ENCODE peak calls at places on chromosome 17, in six cellular contexts. G is hepatocyte; Y is pancreas; S is AG09309; D is left lung; P is CD8-positive, alpha-beta T cell. I is an unnamed sample.

GRCh38 chr17:69437475-69437874 is 23.0 kb downstream of the MAP2K6 start:
- DNase-seq in D (no peak), S (no peak), Y (no peak), P (no peak), G (no peak), I (no peak)

GRCh38 chr17:55272711-55273578 is 8.2 kb downstream of the HLF start:
- DNase-seq in P (no peak), G (no peak), D (no peak), S (no peak), Y (no peak), I (no peak)

GRCh38 chr17:7179317-7180254 is at the start of gene ASGR1:
- DNase-seq in G (peak), P (no peak), S (no peak), D (no peak), Y (peak), I (no peak)

GRCh38 chr17:74432484-74433391 is 850 bp downstream of the GPRC5C start:
- DNase-seq in D (no peak), G (peak), P (no peak), S (no peak), Y (no peak), I (no peak)

GRCh38 chr17:9907131-9907530 is 2.1 kb upstream of the RCVRN start:
- DNase-seq in D (no peak), G (no peak), P (no peak), S (no peak), Y (no peak), I (no peak)

GRCh38 chr17:50904522-50905459 is 38.6 kb upstream of the TOB1 start:
- DNase-seq in D (peak), G (peak), Y (peak), S (no peak), P (no peak), I (peak)

GRCh38 chr17:82902972-82903874 is 63.4 kb upstream of the ZNF750 start:
- DNase-seq in P (no peak), S (no peak), G (no peak), D (no peak), Y (no peak), I (no peak)

GRCh38 chr17:61729690-61730268 is 133.5 kb downstream of the BRIP1 start:
- DNase-seq in G (no peak), S (no peak), P (no peak), D (no peak), Y (no peak), I (no peak)

GRCh38 chr17:29376667-29377268 is 13.4 kb upstream of the TAOK1 start:
- DNase-seq in P (no peak), Y (no peak), S (peak), G (peak), D (peak), I (no peak)

GRCh38 chr17:19702231-19702641 is 14.1 kb downstream of the SLC47A2 start:
- DNase-seq in P (no peak), D (no peak), G (no peak), Y (no peak), S (no peak), I (no peak)

GRCh38 chr17:45732926-45733505 is 51.1 kb upstream of the CRHR1 start:
- DNase-seq in D (no peak), Y (no peak), S (no peak), P (no peak), G (no peak), I (no peak)

GRCh38 chr17:55852734-55853133 is 101.9 kb downstream of the PCTP start:
- DNase-seq in P (no peak), G (no peak), Y (no peak), D (no peak), S (no peak), I (no peak)

GRCh38 chr17:76386966-76387765 is 2.8 kb downstream of the SPHK1 start:
- DNase-seq in Y (no peak), G (no peak), P (no peak), D (no peak), S (no peak), I (no peak)

GRCh38 chr17:81601525-81602120 is 35.3 kb downstream of the NPLOC4 start:
- DNase-seq in Y (no peak), P (peak), G (peak), D (no peak), S (no peak), I (peak)

GRCh38 chr17:83078378-83079339 is 750 bp upstream of the METRNL start:
- DNase-seq in Y (peak), S (no peak), G (peak), D (no peak), P (no peak), I (peak)

GRCh38 chr17:35214631-35215273 is 20.6 kb upstream of the SLC35G3 start:
- DNase-seq in D (no peak), P (peak), Y (no peak), S (no peak), G (no peak), I (no peak)

GRCh38 chr17:49741009-49741691 is 22.8 kb downstream of the FAM117A start:
- DNase-seq in D (no peak), P (no peak), G (no peak), Y (no peak), S (no peak), I (no peak)

GRCh38 chr17:62064791-62065563 is at the start of gene MED13:
- DNase-seq in P (peak), S (no peak), G (peak), Y (peak), D (peak), I (peak)

GRCh38 chr17:44112284-44113280 is 10.9 kb downstream of the HDAC5 start:
- DNase-seq in Y (peak), G (no peak), P (no peak), D (no peak), S (no peak), I (no peak)

GRCh38 chr17:63659850-63660249 is 37.6 kb downstream of the MAP3K3 start:
- DNase-seq in Y (no peak), S (no peak), D (no peak), G (no peak), P (no peak), I (no peak)

GRCh38 chr17:20994779-20995149 is 48.0 kb downstream of the USP22 start:
- DNase-seq in Y (no peak), G (no peak), S (no peak), P (no peak), D (no peak), I (no peak)

GRCh38 chr17:74380086-74380958 is 13.0 kb downstream of the GPR142 start:
- DNase-seq in P (no peak), S (no peak), Y (no peak), D (peak), G (peak), I (peak)

GRCh38 chr17:45397796-45398195 is 34.9 kb downstream of the ARHGAP27 start:
- DNase-seq in S (no peak), Y (no peak), P (no peak), G (no peak), D (no peak), I (no peak)

GRCh38 chr17:66190738-66191606 is 961 bp downstream of the CEP112 start:
- DNase-seq in Y (no peak), G (peak), S (no peak), P (no peak), D (no peak), I (no peak)

GRCh38 chr17:7956208-7956965 is 24.4 kb downstream of the CNTROB start:
- DNase-seq in G (peak), Y (no peak), D (peak), P (no peak), S (no peak), I (no peak)

GRCh38 chr17:77824780-77825280 is 133.7 kb upstream of the TNRC6C start:
- DNase-seq in Y (no peak), D (no peak), S (no peak), G (no peak), P (no peak), I (no peak)

GRCh38 chr17:77248216-77249054 is 107.7 kb downstream of the SEC14L1 start:
- DNase-seq in D (no peak), G (no peak), S (no peak), Y (no peak), P (no peak), I (no peak)

GRCh38 chr17:78168906-78169793 is 769 bp downstream of the SYNGR2 start:
- DNase-seq in P (peak), Y (peak), D (peak), S (no peak), G (peak), I (peak)

GRCh38 chr17:32445075-32445427 is 741 bp downstream of the PSMD11 start:
- DNase-seq in Y (no peak), D (no peak), P (no peak), S (no peak), G (peak), I (peak)
- TF ChIP-seq CTCF in Y (no peak), D (no peak), P (no peak), S (peak), G (no peak), I (no peak)

GRCh38 chr17:5510776-5511175 is 24.4 kb downstream of the MIS12 start:
- DNase-seq in D (no peak), S (no peak), P (no peak), Y (no peak), G (no peak), I (no peak)

GRCh38 chr17:5516060-5516792 is 29.9 kb downstream of the MIS12 start:
- DNase-seq in S (peak), Y (no peak), G (peak), P (no peak), D (no peak), I (peak)

GRCh38 chr17:5509482-5509881 is 23.1 kb downstream of the MIS12 start:
- DNase-seq in S (no peak), P (no peak), Y (no peak), G (no peak), D (no peak), I (no peak)

GRCh38 chr17:5514976-5515375 is 28.6 kb downstream of the MIS12 start:
- DNase-seq in S (no peak), P (no peak), G (no peak), Y (no peak), D (no peak), I (no peak)

GRCh38 chr17:5513610-5514009 is 27.2 kb downstream of the MIS12 start:
- DNase-seq in P (no peak), Y (no peak), D (no peak), G (no peak), S (no peak), I (no peak)
- H3K4me3 ChIP-seq in P (peak), Y (no peak), D (no peak), G (no peak), S (no peak), I (no peak)

GRCh38 chr17:2592974-2593845 is at the start of gene PAFAH1B1:
- DNase-seq in P (peak), S (peak), G (peak), Y (peak), D (peak), I (peak)
- TF ChIP-seq CTCF in P (no peak), S (no peak), G (no peak), Y (no peak), D (no peak), I (peak)

GRCh38 chr17:40451420-40451819 is 8.2 kb downstream of the IGFBP4 start:
- DNase-seq in D (no peak), P (no peak), S (peak), G (peak), Y (peak), I (no peak)
- H3K4me3 ChIP-seq in D (no peak), P (no peak), S (no peak), G (no peak), Y (no peak), I (no peak)

I was measured in Caco-2.